ENCODE peak calls at places on chromosomes 16 and 17, in seven cellular contexts. One of them, this sample, is unnamed.

GRCh38 chr17:55314061-55314783 is 49.5 kb downstream of the HLF start:
- DNase-seq in T-helper 22 cell: no peak
- DNase-seq in psoas muscle: no peak
- DNase-seq in stimulated activated CD8-positive, alpha-beta memory T cell treated with anti-CD3 and anti-CD28 coated beads, Interleukin-7, amount 100 ng/mL, for 4 hours: no peak
- DNase-seq in T-helper 1 cell: no peak
- DNase-seq in hypothalamus: no peak
- DNase-seq in ELR: no peak
- DNase-seq in this sample: no peak

GRCh38 chr17:45720386-45720785 is 63.7 kb upstream of the CRHR1 start:
- DNase-seq in T-helper 22 cell: no peak
- DNase-seq in psoas muscle: no peak
- DNase-seq in stimulated activated CD8-positive, alpha-beta memory T cell treated with anti-CD3 and anti-CD28 coated beads, Interleukin-7, amount 100 ng/mL, for 4 hours: no peak
- DNase-seq in T-helper 1 cell: no peak
- DNase-seq in hypothalamus: no peak
- DNase-seq in ELR: no peak
- DNase-seq in this sample: no peak

GRCh38 chr16:85610059-85610445 is 3.1 kb upstream of the GSE1 start:
- DNase-seq in T-helper 22 cell: no peak
- DNase-seq in psoas muscle: no peak
- DNase-seq in stimulated activated CD8-positive, alpha-beta memory T cell treated with anti-CD3 and anti-CD28 coated beads, Interleukin-7, amount 100 ng/mL, for 4 hours: no peak
- DNase-seq in T-helper 1 cell: no peak
- DNase-seq in hypothalamus: no peak
- DNase-seq in ELR: no peak
- DNase-seq in this sample: no peak

GRCh38 chr17:79479876-79480275 is 131.0 kb downstream of the RBFOX3 start:
- DNase-seq in T-helper 22 cell: no peak
- DNase-seq in psoas muscle: no peak
- DNase-seq in stimulated activated CD8-positive, alpha-beta memory T cell treated with anti-CD3 and anti-CD28 coated beads, Interleukin-7, amount 100 ng/mL, for 4 hours: no peak
- DNase-seq in T-helper 1 cell: no peak
- DNase-seq in hypothalamus: no peak
- DNase-seq in ELR: no peak
- DNase-seq in this sample: peak

GRCh38 chr16:48354877-48355585 is 30.2 kb downstream of the SIAH1 start:
- DNase-seq in T-helper 22 cell: no peak
- DNase-seq in psoas muscle: no peak
- DNase-seq in stimulated activated CD8-positive, alpha-beta memory T cell treated with anti-CD3 and anti-CD28 coated beads, Interleukin-7, amount 100 ng/mL, for 4 hours: no peak
- DNase-seq in T-helper 1 cell: no peak
- DNase-seq in hypothalamus: no peak
- DNase-seq in ELR: no peak
- DNase-seq in this sample: no peak

GRCh38 chr17:6670999-6671398 is 19.4 kb downstream of the C17orf100 start:
- DNase-seq in T-helper 22 cell: no peak
- DNase-seq in psoas muscle: no peak
- DNase-seq in stimulated activated CD8-positive, alpha-beta memory T cell treated with anti-CD3 and anti-CD28 coated beads, Interleukin-7, amount 100 ng/mL, for 4 hours: no peak
- DNase-seq in T-helper 1 cell: no peak
- DNase-seq in hypothalamus: no peak
- DNase-seq in ELR: no peak
- DNase-seq in this sample: no peak

GRCh38 chr17:65557349-65558310 is 3.8 kb downstream of the AXIN2 start:
- DNase-seq in T-helper 22 cell: peak
- DNase-seq in psoas muscle: no peak
- DNase-seq in stimulated activated CD8-positive, alpha-beta memory T cell treated with anti-CD3 and anti-CD28 coated beads, Interleukin-7, amount 100 ng/mL, for 4 hours: no peak
- DNase-seq in T-helper 1 cell: peak
- DNase-seq in hypothalamus: no peak
- DNase-seq in ELR: peak
- DNase-seq in this sample: peak

GRCh38 chr17:6019959-6020358 is 50.2 kb upstream of the WSCD1 start:
- DNase-seq in T-helper 22 cell: no peak
- DNase-seq in psoas muscle: no peak
- DNase-seq in stimulated activated CD8-positive, alpha-beta memory T cell treated with anti-CD3 and anti-CD28 coated beads, Interleukin-7, amount 100 ng/mL, for 4 hours: no peak
- DNase-seq in T-helper 1 cell: no peak
- DNase-seq in hypothalamus: no peak
- DNase-seq in ELR: no peak
- DNase-seq in this sample: no peak

GRCh38 chr16:19963306-19963705 is 78.7 kb upstream of the GPRC5B start:
- DNase-seq in T-helper 22 cell: no peak
- DNase-seq in psoas muscle: peak
- DNase-seq in stimulated activated CD8-positive, alpha-beta memory T cell treated with anti-CD3 and anti-CD28 coated beads, Interleukin-7, amount 100 ng/mL, for 4 hours: no peak
- DNase-seq in T-helper 1 cell: no peak
- DNase-seq in hypothalamus: peak
- DNase-seq in ELR: no peak
- DNase-seq in this sample: no peak

GRCh38 chr17:39740357-39741111 is 2.8 kb downstream of the GRB7 start:
- DNase-seq in T-helper 22 cell: no peak
- DNase-seq in psoas muscle: no peak
- DNase-seq in stimulated activated CD8-positive, alpha-beta memory T cell treated with anti-CD3 and anti-CD28 coated beads, Interleukin-7, amount 100 ng/mL, for 4 hours: no peak
- DNase-seq in T-helper 1 cell: no peak
- DNase-seq in hypothalamus: no peak
- DNase-seq in ELR: peak
- DNase-seq in this sample: peak

GRCh38 chr16:49473131-49473530 is 99.5 kb downstream of the C16orf78 start:
- DNase-seq in T-helper 22 cell: no peak
- DNase-seq in psoas muscle: no peak
- DNase-seq in stimulated activated CD8-positive, alpha-beta memory T cell treated with anti-CD3 and anti-CD28 coated beads, Interleukin-7, amount 100 ng/mL, for 4 hours: no peak
- DNase-seq in T-helper 1 cell: no peak
- DNase-seq in hypothalamus: no peak
- DNase-seq in ELR: no peak
- DNase-seq in this sample: peak

GRCh38 chr16:22075043-22075757 is 17.1 kb upstream of the VWA3A start:
- DNase-seq in T-helper 22 cell: no peak
- DNase-seq in psoas muscle: no peak
- DNase-seq in stimulated activated CD8-positive, alpha-beta memory T cell treated with anti-CD3 and anti-CD28 coated beads, Interleukin-7, amount 100 ng/mL, for 4 hours: no peak
- DNase-seq in T-helper 1 cell: no peak
- DNase-seq in hypothalamus: no peak
- DNase-seq in ELR: peak
- DNase-seq in this sample: no peak

GRCh38 chr17:28204751-28205150 is 114.2 kb upstream of the TMEM97 start:
- DNase-seq in T-helper 22 cell: no peak
- DNase-seq in psoas muscle: no peak
- DNase-seq in stimulated activated CD8-positive, alpha-beta memory T cell treated with anti-CD3 and anti-CD28 coated beads, Interleukin-7, amount 100 ng/mL, for 4 hours: no peak
- DNase-seq in T-helper 1 cell: no peak
- DNase-seq in hypothalamus: no peak
- DNase-seq in ELR: peak
- DNase-seq in this sample: no peak

GRCh38 chr17:81330884-81331245 is 35.8 kb upstream of the SLC38A10 start:
- DNase-seq in T-helper 22 cell: no peak
- DNase-seq in psoas muscle: no peak
- DNase-seq in stimulated activated CD8-positive, alpha-beta memory T cell treated with anti-CD3 and anti-CD28 coated beads, Interleukin-7, amount 100 ng/mL, for 4 hours: no peak
- DNase-seq in T-helper 1 cell: no peak
- DNase-seq in hypothalamus: no peak
- DNase-seq in ELR: no peak
- DNase-seq in this sample: no peak

GRCh38 chr16:56637814-56638750 is at the start of gene MT1A:
- DNase-seq in T-helper 22 cell: no peak
- DNase-seq in psoas muscle: peak
- DNase-seq in stimulated activated CD8-positive, alpha-beta memory T cell treated with anti-CD3 and anti-CD28 coated beads, Interleukin-7, amount 100 ng/mL, for 4 hours: no peak
- DNase-seq in T-helper 1 cell: no peak
- DNase-seq in hypothalamus: peak
- DNase-seq in ELR: peak
- DNase-seq in this sample: peak

GRCh38 chr16:70651524-70651923 is 5.2 kb downstream of the IL34 start:
- DNase-seq in T-helper 22 cell: no peak
- DNase-seq in psoas muscle: no peak
- DNase-seq in stimulated activated CD8-positive, alpha-beta memory T cell treated with anti-CD3 and anti-CD28 coated beads, Interleukin-7, amount 100 ng/mL, for 4 hours: no peak
- DNase-seq in T-helper 1 cell: no peak
- DNase-seq in hypothalamus: no peak
- DNase-seq in ELR: peak
- DNase-seq in this sample: peak

GRCh38 chr16:585351-585750 is 4.5 kb upstream of the RAB40C start:
- DNase-seq in T-helper 22 cell: no peak
- DNase-seq in psoas muscle: no peak
- DNase-seq in stimulated activated CD8-positive, alpha-beta memory T cell treated with anti-CD3 and anti-CD28 coated beads, Interleukin-7, amount 100 ng/mL, for 4 hours: no peak
- DNase-seq in T-helper 1 cell: no peak
- DNase-seq in hypothalamus: no peak
- DNase-seq in ELR: no peak
- DNase-seq in this sample: peak

GRCh38 chr16:14362774-14363371 is 267.2 kb downstream of the PARN start:
- DNase-seq in T-helper 22 cell: no peak
- DNase-seq in psoas muscle: no peak
- DNase-seq in stimulated activated CD8-positive, alpha-beta memory T cell treated with anti-CD3 and anti-CD28 coated beads, Interleukin-7, amount 100 ng/mL, for 4 hours: no peak
- DNase-seq in T-helper 1 cell: no peak
- DNase-seq in hypothalamus: no peak
- DNase-seq in ELR: peak
- DNase-seq in this sample: peak